ENCODE peak calls at places on chromosomes 4 and X, in six cellular contexts. One of them, this sample, is unnamed.

GRCh38 chrX:150363561-150364346 is 637 bp downstream of the MAMLD1 start:
- DNase-seq in left lung: no peak
- DNase-seq in heart right ventricle: peak; percentile 6
- DNase-seq in colonic mucosa: no peak
- DNase-seq in effector memory CD4-positive, alpha-beta T cell: no peak
- DNase-seq in tibial artery: no peak
- DNase-seq in this sample: peak; percentile 20

GRCh38 chrX:7061429-7061828 is 86.1 kb upstream of the STS start:
- DNase-seq in left lung: no peak
- DNase-seq in heart right ventricle: no peak
- DNase-seq in colonic mucosa: no peak
- DNase-seq in effector memory CD4-positive, alpha-beta T cell: no peak
- DNase-seq in tibial artery: no peak
- DNase-seq in this sample: no peak

GRCh38 chrX:14051416-14051815 is 21.7 kb upstream of the GEMIN8 start:
- DNase-seq in left lung: no peak
- DNase-seq in heart right ventricle: no peak
- DNase-seq in colonic mucosa: no peak
- DNase-seq in effector memory CD4-positive, alpha-beta T cell: no peak
- DNase-seq in tibial artery: no peak
- DNase-seq in this sample: no peak

GRCh38 chrX:71454222-71454621 is 78.7 kb upstream of the OGT start:
- DNase-seq in left lung: no peak
- DNase-seq in heart right ventricle: no peak
- DNase-seq in colonic mucosa: no peak
- DNase-seq in effector memory CD4-positive, alpha-beta T cell: no peak
- DNase-seq in tibial artery: no peak
- DNase-seq in this sample: no peak

GRCh38 chrX:6021316-6022091 is 207.2 kb downstream of the NLGN4X start:
- DNase-seq in left lung: no peak
- DNase-seq in heart right ventricle: no peak
- DNase-seq in colonic mucosa: peak; percentile 38
- DNase-seq in effector memory CD4-positive, alpha-beta T cell: no peak
- DNase-seq in tibial artery: no peak
- DNase-seq in this sample: peak; percentile 1

GRCh38 chr4:186102931-186103330 is 1.6 kb upstream of the FAM149A start:
- DNase-seq in left lung: no peak
- DNase-seq in heart right ventricle: no peak
- DNase-seq in colonic mucosa: no peak
- DNase-seq in effector memory CD4-positive, alpha-beta T cell: no peak
- DNase-seq in tibial artery: no peak
- DNase-seq in this sample: no peak

GRCh38 chr4:2806392-2807355 is 13.8 kb downstream of the SH3BP2 start:
- DNase-seq in left lung: peak; percentile 77
- DNase-seq in heart right ventricle: peak; percentile 77
- DNase-seq in colonic mucosa: peak; percentile 79
- DNase-seq in effector memory CD4-positive, alpha-beta T cell: no peak
- DNase-seq in tibial artery: peak; percentile 74
- DNase-seq in this sample: no peak

GRCh38 chr4:88106205-88106604 is 52.2 kb downstream of the ABCG2 start:
- DNase-seq in left lung: no peak
- DNase-seq in heart right ventricle: no peak
- DNase-seq in colonic mucosa: no peak
- DNase-seq in effector memory CD4-positive, alpha-beta T cell: no peak
- DNase-seq in tibial artery: no peak
- DNase-seq in this sample: no peak

GRCh38 chr4:98630804-98631454 is 27.5 kb downstream of the TSPAN5 start:
- DNase-seq in left lung: no peak
- DNase-seq in heart right ventricle: no peak
- DNase-seq in colonic mucosa: no peak
- DNase-seq in effector memory CD4-positive, alpha-beta T cell: no peak
- DNase-seq in tibial artery: no peak
- DNase-seq in this sample: no peak

GRCh38 chrX:54807524-54808108 is at the start of gene MAGED2:
- DNase-seq in left lung: no peak
- DNase-seq in heart right ventricle: peak; percentile 27
- DNase-seq in colonic mucosa: peak; percentile 37
- DNase-seq in effector memory CD4-positive, alpha-beta T cell: peak; percentile 47
- DNase-seq in tibial artery: peak; percentile 26
- DNase-seq in this sample: no peak

DNA sequence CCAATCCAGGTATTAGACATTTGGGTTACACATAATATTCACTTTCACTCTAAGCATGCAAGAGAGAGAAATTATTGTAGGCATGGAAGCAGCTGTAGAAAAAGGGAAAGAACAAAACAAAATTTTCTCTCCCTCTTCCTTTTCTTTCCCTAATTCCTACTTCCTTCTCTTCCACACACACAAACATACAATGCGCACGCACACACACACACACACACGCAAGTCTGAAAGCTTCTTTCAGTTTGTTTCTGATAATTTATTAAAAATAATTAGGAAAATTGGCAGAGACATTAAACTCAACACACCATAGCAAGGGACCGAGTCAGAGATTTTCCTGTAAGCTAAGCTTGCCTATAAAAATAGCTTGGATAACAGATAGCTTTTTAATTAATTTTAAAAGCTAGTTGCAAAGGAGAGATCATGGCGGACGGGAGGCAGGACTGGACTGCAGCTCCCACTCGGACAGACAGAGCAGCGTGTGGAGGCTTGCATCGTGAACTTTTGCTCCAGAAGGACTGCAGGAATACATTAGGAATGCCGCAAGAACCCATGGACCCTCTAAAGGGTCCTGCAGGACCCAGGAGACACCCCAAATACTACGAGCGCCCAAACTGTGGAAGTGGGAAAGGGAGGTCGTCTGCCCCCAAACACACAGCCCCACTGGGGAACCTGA is 92.6 kb upstream of the MAPK10 start:
- DNase-seq in left lung: no peak
- DNase-seq in heart right ventricle: peak; percentile 12
- DNase-seq in colonic mucosa: no peak
- DNase-seq in effector memory CD4-positive, alpha-beta T cell: no peak
- DNase-seq in tibial artery: no peak
- DNase-seq in this sample: no peak
- H3K27ac ChIP-seq in left lung: no peak overlapping the region
- H3K27ac ChIP-seq in heart right ventricle: peak overlapping the region; percentile 78
- H3K27ac ChIP-seq in colonic mucosa: peak overlapping the region; percentile 41
- H3K27ac ChIP-seq in effector memory CD4-positive, alpha-beta T cell: no peak overlapping the region
- H3K27ac ChIP-seq in tibial artery: peak overlapping the region; percentile 5
- H3K27ac ChIP-seq in this sample: no peak overlapping the region

GRCh38 chr4:6292376-6293096 is 22.9 kb downstream of the WFS1 start:
- DNase-seq in left lung: no peak
- DNase-seq in heart right ventricle: no peak
- DNase-seq in colonic mucosa: no peak
- DNase-seq in effector memory CD4-positive, alpha-beta T cell: no peak
- DNase-seq in tibial artery: no peak
- DNase-seq in this sample: no peak
- H3K27ac ChIP-seq in left lung: no peak overlapping the region
- H3K27ac ChIP-seq in heart right ventricle: no peak overlapping the region
- H3K27ac ChIP-seq in colonic mucosa: no peak overlapping the region
- H3K27ac ChIP-seq in effector memory CD4-positive, alpha-beta T cell: no peak overlapping the region
- H3K27ac ChIP-seq in tibial artery: no peak overlapping the region
- H3K27ac ChIP-seq in this sample: no peak overlapping the region

GRCh38 chr4:159240690-159241089 is 137.8 kb downstream of the RAPGEF2 start:
- DNase-seq in left lung: no peak
- DNase-seq in heart right ventricle: no peak
- DNase-seq in colonic mucosa: no peak
- DNase-seq in effector memory CD4-positive, alpha-beta T cell: no peak
- DNase-seq in tibial artery: no peak
- DNase-seq in this sample: no peak
- H3K27ac ChIP-seq in left lung: peak overlapping the region; percentile 29
- H3K27ac ChIP-seq in heart right ventricle: peak overlapping the region; percentile 46
- H3K27ac ChIP-seq in colonic mucosa: peak overlapping the region; percentile 9
- H3K27ac ChIP-seq in effector memory CD4-positive, alpha-beta T cell: no peak overlapping the region
- H3K27ac ChIP-seq in tibial artery: peak overlapping the region; percentile 8
- H3K27ac ChIP-seq in this sample: no peak overlapping the region

GRCh38 chr4:140057693-140058092 is 96.3 kb downstream of the MAML3 start:
- DNase-seq in left lung: no peak
- DNase-seq in heart right ventricle: no peak
- DNase-seq in colonic mucosa: no peak
- DNase-seq in effector memory CD4-positive, alpha-beta T cell: no peak
- DNase-seq in tibial artery: no peak
- DNase-seq in this sample: no peak
- H3K27ac ChIP-seq in left lung: no peak overlapping the region
- H3K27ac ChIP-seq in heart right ventricle: no peak overlapping the region
- H3K27ac ChIP-seq in colonic mucosa: no peak overlapping the region
- H3K27ac ChIP-seq in effector memory CD4-positive, alpha-beta T cell: no peak overlapping the region
- H3K27ac ChIP-seq in tibial artery: no peak overlapping the region
- H3K27ac ChIP-seq in this sample: no peak overlapping the region

GRCh38 chr4:183097251-183098079 is 1.6 kb upstream of the WWC2 start:
- DNase-seq in left lung: peak; percentile 39
- DNase-seq in heart right ventricle: peak; percentile 16
- DNase-seq in colonic mucosa: peak; percentile 22
- DNase-seq in effector memory CD4-positive, alpha-beta T cell: no peak
- DNase-seq in tibial artery: peak; percentile 27
- DNase-seq in this sample: no peak
- H3K27ac ChIP-seq in left lung: peak overlapping the region; percentile 98
- H3K27ac ChIP-seq in heart right ventricle: peak overlapping the region; percentile 98
- H3K27ac ChIP-seq in colonic mucosa: peak overlapping the region; percentile 71
- H3K27ac ChIP-seq in effector memory CD4-positive, alpha-beta T cell: no peak overlapping the region
- H3K27ac ChIP-seq in tibial artery: peak overlapping the region; percentile 95
- H3K27ac ChIP-seq in this sample: peak overlapping the region; percentile 59

GRCh38 chr4:188002751-188003150 is 7.2 kb downstream of the ZFP42 start:
- DNase-seq in left lung: no peak
- DNase-seq in heart right ventricle: no peak
- DNase-seq in colonic mucosa: no peak
- DNase-seq in effector memory CD4-positive, alpha-beta T cell: no peak
- DNase-seq in tibial artery: no peak
- DNase-seq in this sample: no peak
- H3K27ac ChIP-seq in left lung: no peak overlapping the region
- H3K27ac ChIP-seq in heart right ventricle: no peak overlapping the region
- H3K27ac ChIP-seq in colonic mucosa: no peak overlapping the region
- H3K27ac ChIP-seq in effector memory CD4-positive, alpha-beta T cell: no peak overlapping the region
- H3K27ac ChIP-seq in tibial artery: no peak overlapping the region
- H3K27ac ChIP-seq in this sample: no peak overlapping the region

GRCh38 chrX:129965166-129965565 is 17.3 kb upstream of the BCORL1 start:
- DNase-seq in left lung: no peak
- DNase-seq in heart right ventricle: no peak
- DNase-seq in colonic mucosa: no peak
- DNase-seq in effector memory CD4-positive, alpha-beta T cell: no peak
- DNase-seq in tibial artery: no peak
- DNase-seq in this sample: no peak

GRCh38 chrX:129959493-129959832 is 23.0 kb upstream of the BCORL1 start:
- DNase-seq in left lung: no peak
- DNase-seq in heart right ventricle: no peak
- DNase-seq in colonic mucosa: peak; percentile 33
- DNase-seq in effector memory CD4-positive, alpha-beta T cell: no peak
- DNase-seq in tibial artery: no peak
- DNase-seq in this sample: no peak

GRCh38 chrX:129958814-129959492 is 23.5 kb upstream of the BCORL1 start:
- DNase-seq in left lung: no peak
- DNase-seq in heart right ventricle: no peak
- DNase-seq in colonic mucosa: no peak
- DNase-seq in effector memory CD4-positive, alpha-beta T cell: no peak
- DNase-seq in tibial artery: no peak
- DNase-seq in this sample: no peak

GRCh38 chrX:129963729-129964128 is 18.7 kb upstream of the BCORL1 start:
- DNase-seq in left lung: no peak
- DNase-seq in heart right ventricle: no peak
- DNase-seq in colonic mucosa: no peak
- DNase-seq in effector memory CD4-positive, alpha-beta T cell: no peak
- DNase-seq in tibial artery: no peak
- DNase-seq in this sample: no peak

GRCh38 chrX:129961180-129962083 is 21.0 kb upstream of the BCORL1 start:
- DNase-seq in left lung: peak; percentile 77
- DNase-seq in heart right ventricle: peak; percentile 23
- DNase-seq in colonic mucosa: peak; percentile 81
- DNase-seq in effector memory CD4-positive, alpha-beta T cell: peak; percentile 51
- DNase-seq in tibial artery: no peak
- DNase-seq in this sample: no peak
- H3K27ac ChIP-seq in left lung: peak overlapping the region; percentile 80
- H3K27ac ChIP-seq in heart right ventricle: no peak overlapping the region
- H3K27ac ChIP-seq in colonic mucosa: no peak overlapping the region
- H3K27ac ChIP-seq in effector memory CD4-positive, alpha-beta T cell: peak overlapping the region; percentile 30
- H3K27ac ChIP-seq in tibial artery: no peak overlapping the region
- H3K27ac ChIP-seq in this sample: no peak overlapping the region

DNA sequence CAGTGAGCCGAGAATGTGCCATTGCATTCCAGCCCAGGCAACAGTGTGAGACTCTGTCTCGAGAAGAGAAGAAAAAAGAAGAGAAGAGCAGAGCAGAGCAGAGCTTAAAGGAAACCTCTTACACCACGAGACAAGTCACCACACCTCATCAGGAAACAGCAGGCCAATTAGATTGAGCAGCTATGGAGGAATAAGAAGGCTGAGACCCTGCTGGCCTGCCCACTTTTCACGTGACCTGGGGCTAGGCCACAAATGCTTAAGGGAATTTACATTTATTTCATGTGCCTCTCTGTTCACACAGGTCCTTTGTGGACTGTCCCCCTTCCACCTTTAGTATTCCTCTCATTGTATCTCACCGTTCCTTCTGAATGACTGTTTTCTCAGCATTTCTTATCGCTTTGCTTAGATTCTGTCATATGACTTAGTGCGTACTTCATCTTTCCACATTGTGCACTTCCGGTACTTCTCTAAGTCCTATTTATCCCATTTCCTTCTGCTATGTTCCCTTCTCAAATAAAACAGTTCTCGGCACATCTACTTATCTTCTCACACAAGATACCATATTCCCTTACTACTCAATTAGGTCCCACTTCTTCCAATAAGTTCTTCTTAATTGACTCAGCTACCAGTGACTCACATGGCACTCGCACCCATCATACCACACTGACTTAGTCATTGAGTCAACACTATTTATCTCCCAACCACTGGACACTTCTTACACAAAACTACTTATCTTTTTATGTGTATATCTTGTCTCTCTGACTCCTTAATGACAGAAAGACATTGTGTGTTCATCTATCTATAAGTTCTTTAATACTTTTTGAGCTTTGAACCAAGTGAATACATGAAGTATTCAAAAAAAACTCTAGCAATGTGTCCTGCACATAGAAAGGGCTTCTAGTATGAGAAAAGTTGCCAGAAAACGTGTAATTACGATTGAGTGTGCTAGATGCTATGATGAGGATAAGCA is 11.0 kb downstream of the CUL4B start:
- DNase-seq in left lung: no peak
- DNase-seq in heart right ventricle: no peak
- DNase-seq in colonic mucosa: no peak
- DNase-seq in effector memory CD4-positive, alpha-beta T cell: no peak
- DNase-seq in tibial artery: peak; percentile 43
- DNase-seq in this sample: no peak
- H3K27ac ChIP-seq in left lung: peak overlapping the region; percentile 37
- H3K27ac ChIP-seq in heart right ventricle: no peak overlapping the region
- H3K27ac ChIP-seq in colonic mucosa: no peak overlapping the region
- H3K27ac ChIP-seq in effector memory CD4-positive, alpha-beta T cell: no peak overlapping the region
- H3K27ac ChIP-seq in tibial artery: peak overlapping the region; percentile 47
- H3K27ac ChIP-seq in this sample: no peak overlapping the region

DNA sequence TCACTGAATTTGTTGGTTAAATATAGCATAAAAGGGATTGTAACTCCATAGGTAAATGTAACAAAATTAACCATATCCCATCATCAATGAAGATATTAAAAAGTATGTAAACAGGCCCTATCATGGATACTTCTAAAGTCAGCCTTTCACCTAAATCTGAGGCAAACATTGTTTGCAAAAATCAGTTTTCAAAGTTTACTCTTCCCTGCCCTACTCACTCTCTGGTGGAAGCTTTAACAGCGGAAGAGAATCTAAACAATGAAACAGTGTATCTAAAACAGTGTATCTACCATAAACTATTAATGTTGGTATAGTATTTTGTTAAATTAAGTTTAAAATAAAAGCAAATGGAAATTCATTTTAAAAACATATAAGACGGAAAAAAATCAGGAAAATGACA is 21.1 kb downstream of the SMIM14 start:
- DNase-seq in left lung: no peak
- DNase-seq in heart right ventricle: no peak
- DNase-seq in colonic mucosa: no peak
- DNase-seq in effector memory CD4-positive, alpha-beta T cell: no peak
- DNase-seq in tibial artery: no peak
- DNase-seq in this sample: no peak
- H3K27ac ChIP-seq in left lung: no peak overlapping the region
- H3K27ac ChIP-seq in heart right ventricle: no peak overlapping the region
- H3K27ac ChIP-seq in colonic mucosa: no peak overlapping the region
- H3K27ac ChIP-seq in effector memory CD4-positive, alpha-beta T cell: no peak overlapping the region
- H3K27ac ChIP-seq in tibial artery: no peak overlapping the region
- H3K27ac ChIP-seq in this sample: no peak overlapping the region

GRCh38 chrX:119753639-119754257 is 4.6 kb upstream of the SOWAHD start:
- DNase-seq in left lung: peak; percentile 15
- DNase-seq in heart right ventricle: no peak
- DNase-seq in colonic mucosa: peak; percentile 47
- DNase-seq in effector memory CD4-positive, alpha-beta T cell: peak; percentile 30
- DNase-seq in tibial artery: no peak
- DNase-seq in this sample: no peak
- H3K27ac ChIP-seq in left lung: no peak overlapping the region
- H3K27ac ChIP-seq in heart right ventricle: no peak overlapping the region
- H3K27ac ChIP-seq in colonic mucosa: no peak overlapping the region
- H3K27ac ChIP-seq in effector memory CD4-positive, alpha-beta T cell: peak overlapping the region; percentile 42
- H3K27ac ChIP-seq in tibial artery: no peak overlapping the region
- H3K27ac ChIP-seq in this sample: no peak overlapping the region

This sample was measured in substantia nigra.